ENCODE peak calls at places on chromosomes 13 and 19, in seven cellular contexts. X is retinal pigment epithelial cell; J is fibroblast of mammary gland; I is skeletal muscle cell; V is right atrium auricular region; Q is GM23338; W is CD8-positive, alpha-beta T cell. Z is an unnamed sample.

GRCh38 chr19:43504426-43505185 is at the start of gene PHLDB3:
- DNase-seq in Q (peak), W (peak), V (no peak), J (no peak), I (no peak), X (no peak), Z (peak)

GRCh38 chr13:40439928-40440327 is 226.5 kb downstream of the FOXO1 start:
- DNase-seq in I (no peak), J (peak), Q (no peak), W (no peak), V (peak), X (no peak), Z (no peak)

GRCh38 chr19:13920940-13921744 is 15.1 kb downstream of the CC2D1A start:
- DNase-seq in V (no peak), Q (peak), X (no peak), I (no peak), J (peak), W (no peak), Z (peak)

GRCh38 chr19:55537741-55538111 is 793 bp upstream of the SBK2 start:
- DNase-seq in Q (peak), X (no peak), J (no peak), W (no peak), V (no peak), I (no peak), Z (no peak)

GRCh38 chr19:19534556-19535265 is 3.4 kb upstream of the CILP2 start:
- DNase-seq in W (no peak), X (no peak), V (no peak), I (no peak), J (no peak), Q (peak), Z (no peak)

GRCh38 chr13:66399873-66400272 is 830.3 kb downstream of the PCDH9 start:
- DNase-seq in J (no peak), X (no peak), W (no peak), Q (no peak), V (no peak), I (no peak), Z (no peak)

GRCh38 chr13:43884221-43884620 is 4.5 kb downstream of the LACC1 start:
- DNase-seq in Q (peak), I (no peak), V (no peak), W (no peak), J (no peak), X (no peak), Z (no peak)

GRCh38 chr13:39317284-39317683 is 279.0 kb downstream of the NHLRC3 start:
- DNase-seq in X (peak), I (peak), Q (no peak), V (no peak), W (no peak), J (peak), Z (no peak)

GRCh38 chr13:49670828-49671227 is 20.5 kb downstream of the EBPL start:
- DNase-seq in Q (no peak), I (no peak), X (no peak), W (no peak), V (no peak), J (no peak), Z (no peak)

GRCh38 chr19:58553799-58554493 is 959 bp downstream of the CHMP2A start:
- DNase-seq in X (no peak), J (no peak), W (no peak), I (no peak), Q (no peak), V (no peak), Z (no peak)

DNA sequence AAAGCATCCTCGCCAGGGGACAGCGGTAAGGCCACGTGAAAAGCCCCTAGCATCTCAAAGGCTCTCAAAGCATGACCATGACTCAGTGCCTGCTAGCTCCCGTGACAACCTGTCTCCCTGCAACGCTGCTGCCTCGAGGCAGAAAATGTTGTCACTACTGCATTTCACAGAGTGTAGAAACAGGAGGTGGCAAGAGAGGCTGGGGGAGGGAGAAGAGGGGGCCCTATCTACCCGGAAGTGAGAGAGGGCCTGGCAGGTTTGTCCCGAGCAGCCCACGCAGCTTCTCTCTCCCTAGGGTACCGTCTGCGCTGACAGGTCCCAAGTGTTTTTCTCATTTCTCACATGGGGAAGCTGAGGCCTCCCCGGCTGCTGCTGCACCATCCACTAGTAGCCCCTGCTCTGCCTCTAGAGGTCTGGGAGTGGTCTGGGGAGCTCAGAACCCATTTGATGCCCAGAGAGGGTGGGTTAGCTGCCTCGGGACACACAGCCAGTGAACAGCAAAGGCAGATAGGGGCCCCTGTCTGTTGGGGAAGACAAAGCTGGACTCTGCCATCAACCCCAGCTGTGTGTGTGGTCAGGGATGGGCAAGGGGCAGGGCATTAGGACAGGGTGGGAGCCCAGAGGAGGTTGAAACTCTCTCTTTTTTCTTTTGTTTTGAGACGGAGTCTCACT is 3.7 kb downstream of the TINCR start:
- DNase-seq in Q (no peak), W (no peak), J (no peak), V (no peak), I (no peak), X (peak), Z (no peak)
- H3K4me3 ChIP-seq in Q (no peak), W (no peak), J (no peak), V (no peak), I (no peak), X (no peak), Z (no peak)

GRCh38 chr19:47107953-47108746 is 5.4 kb downstream of the ZC3H4 start:
- DNase-seq in X (no peak), I (no peak), W (no peak), J (peak), V (no peak), Q (no peak), Z (no peak)

GRCh38 chr19:47111081-47111589 is 2.4 kb downstream of the ZC3H4 start:
- DNase-seq in Q (no peak), I (no peak), J (no peak), X (no peak), V (no peak), W (peak), Z (peak)

GRCh38 chr19:47109177-47109540 is 4.4 kb downstream of the ZC3H4 start:
- DNase-seq in I (no peak), X (no peak), V (no peak), W (no peak), Q (no peak), J (no peak), Z (no peak)

GRCh38 chr19:47110521-47111080 is 3.0 kb downstream of the ZC3H4 start:
- DNase-seq in X (no peak), J (no peak), V (no peak), Q (no peak), W (peak), I (no peak), Z (peak)

GRCh38 chr19:47109541-47110375 is 3.8 kb downstream of the ZC3H4 start:
- DNase-seq in W (peak), J (peak), X (no peak), V (no peak), Q (peak), I (peak), Z (peak)
- H3K4me3 ChIP-seq in W (peak), J (peak), X (peak), V (peak), Q (peak), I (peak), Z (peak)

GRCh38 chr19:40742477-40742876 is 7.8 kb downstream of the ACTMAP start:
- DNase-seq in I (no peak), V (no peak), Q (no peak), W (no peak), J (no peak), X (no peak), Z (no peak)

GRCh38 chr19:40741527-40742390 is 8.5 kb downstream of the ACTMAP start:
- DNase-seq in X (no peak), J (no peak), I (no peak), V (no peak), W (no peak), Q (peak), Z (no peak)

GRCh38 chr19:40739871-40740703 is 10.2 kb downstream of the ACTMAP start:
- DNase-seq in V (no peak), J (peak), X (no peak), I (no peak), Q (no peak), W (no peak), Z (no peak)

GRCh38 chr19:40739030-40739839 is 11.0 kb downstream of the ACTMAP start:
- DNase-seq in W (no peak), I (no peak), J (no peak), Q (no peak), V (no peak), X (no peak), Z (no peak)

GRCh38 chr19:40740747-40741146 is 9.5 kb downstream of the ACTMAP start:
- DNase-seq in J (peak), Q (no peak), V (peak), I (no peak), W (no peak), X (no peak), Z (no peak)
- H3K4me3 ChIP-seq in J (no peak), Q (no peak), V (no peak), I (no peak), W (no peak), X (no peak), Z (no peak)

GRCh38 chr19:21559444-21559843 is 54.0 kb downstream of the ZNF429 start:
- DNase-seq in I (no peak), X (no peak), Q (no peak), W (no peak), J (no peak), V (no peak), Z (no peak)
- H3K4me3 ChIP-seq in I (no peak), X (no peak), Q (no peak), W (no peak), J (no peak), V (no peak), Z (no peak)

GRCh38 chr19:53977429-53977990 is 13.9 kb upstream of the CACNG6 start:
- DNase-seq in Q (peak), V (peak), W (peak), I (peak), X (no peak), J (peak), Z (peak)
- H3K4me3 ChIP-seq in Q (peak), V (no peak), W (peak), I (peak), X (no peak), J (no peak), Z (no peak)

GRCh38 chr13:110811008-110811720 is 97.7 kb downstream of the ING1 start:
- DNase-seq in J (no peak), W (no peak), Q (no peak), I (no peak), X (no peak), V (peak), Z (no peak)

GRCh38 chr13:110813646-110814624 is 100.4 kb downstream of the ING1 start:
- DNase-seq in I (no peak), X (no peak), Q (no peak), J (peak), V (peak), W (no peak), Z (no peak)

GRCh38 chr13:110812111-110812868 is 98.8 kb downstream of the ING1 start:
- DNase-seq in V (peak), W (no peak), Q (peak), X (no peak), I (no peak), J (peak), Z (no peak)

GRCh38 chr13:110811751-110812110 is 98.2 kb downstream of the ING1 start:
- DNase-seq in X (no peak), J (no peak), Q (no peak), V (peak), I (no peak), W (no peak), Z (no peak)

DNA sequence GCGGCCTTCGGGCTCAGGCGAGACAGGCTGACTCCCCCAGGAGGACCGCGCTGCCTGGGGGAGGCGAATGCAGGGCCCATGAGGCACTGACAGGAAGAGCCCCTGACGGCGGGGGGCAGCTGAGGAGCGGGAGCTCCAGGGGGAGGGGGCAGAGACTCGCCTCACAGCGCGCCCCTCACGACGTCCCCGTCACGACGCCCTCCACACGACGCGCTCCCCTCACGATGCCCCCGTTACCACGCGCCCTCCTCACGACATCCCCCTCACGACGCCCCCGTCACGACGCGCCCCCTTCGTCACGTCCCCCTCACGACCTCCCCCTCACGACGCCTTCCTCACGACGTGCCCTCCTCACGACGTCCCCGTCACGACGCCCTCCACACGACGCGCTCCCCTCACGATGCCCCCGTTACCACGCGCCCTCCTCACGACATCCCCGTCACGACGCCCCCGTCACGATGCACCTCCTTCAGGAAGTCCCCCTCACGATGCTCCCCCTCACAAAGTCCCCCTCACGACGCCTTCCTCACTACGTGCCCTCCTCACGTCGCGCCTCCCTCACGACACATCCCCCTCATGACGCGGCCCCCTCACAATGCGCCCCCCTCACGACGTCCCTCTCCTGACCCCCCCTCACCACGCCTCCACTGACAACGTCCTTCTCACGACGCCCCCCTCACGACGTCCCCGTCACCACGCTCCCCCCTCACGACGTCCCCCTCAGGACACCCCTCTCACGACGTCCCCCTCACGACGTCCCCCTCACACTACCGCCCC is 99.6 kb downstream of the ING1 start:
- DNase-seq in J (no peak), I (no peak), W (no peak), Q (no peak), X (no peak), V (no peak), Z (no peak)
- H3K4me3 ChIP-seq in J (peak), I (peak), W (no peak), Q (peak), X (peak), V (peak), Z (no peak)

GRCh38 chr13:77338329-77338728 is 11.4 kb upstream of the MYCBP2 start:
- DNase-seq in X (no peak), V (no peak), I (no peak), W (no peak), Q (no peak), J (no peak), Z (no peak)
- H3K4me3 ChIP-seq in X (no peak), V (no peak), I (no peak), W (no peak), Q (no peak), J (no peak), Z (no peak)

GRCh38 chr19:10617409-10618121 is 7.8 kb upstream of the SLC44A2 start:
- DNase-seq in J (peak), W (no peak), Q (no peak), X (no peak), I (no peak), V (no peak), Z (no peak)

GRCh38 chr19:10612515-10613119 is 12.7 kb upstream of the SLC44A2 start:
- DNase-seq in Q (no peak), V (peak), J (no peak), X (no peak), I (no peak), W (no peak), Z (no peak)

GRCh38 chr19:10615429-10616023 is 9.8 kb upstream of the SLC44A2 start:
- DNase-seq in J (no peak), Q (no peak), X (no peak), I (no peak), V (no peak), W (no peak), Z (no peak)

GRCh38 chr19:10611907-10612306 is 13.4 kb upstream of the SLC44A2 start:
- DNase-seq in Q (no peak), I (no peak), X (no peak), J (no peak), V (no peak), W (no peak), Z (no peak)
- H3K4me3 ChIP-seq in Q (no peak), I (no peak), X (no peak), J (no peak), V (no peak), W (no peak), Z (no peak)